ENCODE peak calls at places on chromosomes 12 and 14, in nine cellular contexts. One of them, this sample, is unnamed.

GRCh38 chr12:49038291-49038955 is 19.8 kb upstream of the PRKAG1 start:
- DNase-seq in NCI-H510A: no peak
- DNase-seq in fibroblast of pulmonary artery: no peak
- DNase-seq in T follicular helper cell: no peak
- DNase-seq in cardiac muscle cell: no peak
- DNase-seq in GOT3: no peak
- DNase-seq in NCI-H1105: no peak
- DNase-seq in sigmoid colon: no peak
- DNase-seq in testis: no peak
- DNase-seq in this sample: no peak

GRCh38 chr14:104643306-104643705 is 38.7 kb upstream of the TMEM179 start:
- DNase-seq in sigmoid colon: no peak
- DNase-seq in T follicular helper cell: no peak
- DNase-seq in testis: no peak
- DNase-seq in NCI-H510A: no peak
- DNase-seq in cardiac muscle cell: no peak
- DNase-seq in fibroblast of pulmonary artery: no peak
- DNase-seq in NCI-H1105: no peak
- DNase-seq in GOT3: no peak
- DNase-seq in this sample: no peak

GRCh38 chr12:29649722-29650121 is 134.0 kb downstream of the TMTC1 start:
- DNase-seq in T follicular helper cell: no peak
- DNase-seq in GOT3: no peak
- DNase-seq in testis: no peak
- DNase-seq in NCI-H1105: no peak
- DNase-seq in sigmoid colon: no peak
- DNase-seq in fibroblast of pulmonary artery: no peak
- DNase-seq in cardiac muscle cell: no peak
- DNase-seq in NCI-H510A: no peak
- DNase-seq in this sample: no peak

GRCh38 chr12:29497588-29497987 is at the start of gene OVCH1:
- DNase-seq in NCI-H1105: no peak
- DNase-seq in NCI-H510A: no peak
- DNase-seq in GOT3: no peak
- DNase-seq in T follicular helper cell: no peak
- DNase-seq in sigmoid colon: no peak
- DNase-seq in testis: no peak
- DNase-seq in cardiac muscle cell: no peak
- DNase-seq in fibroblast of pulmonary artery: no peak
- DNase-seq in this sample: no peak

GRCh38 chr14:92703516-92703915 is 44.9 kb downstream of the LGMN start:
- DNase-seq in fibroblast of pulmonary artery: no peak
- DNase-seq in T follicular helper cell: no peak
- DNase-seq in sigmoid colon: no peak
- DNase-seq in NCI-H510A: no peak
- DNase-seq in cardiac muscle cell: no peak
- DNase-seq in testis: no peak
- DNase-seq in GOT3: no peak
- DNase-seq in NCI-H1105: no peak
- DNase-seq in this sample: no peak

GRCh38 chr12:95614384-95614982 is 63.2 kb upstream of the USP44 start:
- DNase-seq in sigmoid colon: no peak
- DNase-seq in NCI-H510A: no peak
- DNase-seq in testis: no peak
- DNase-seq in GOT3: no peak
- DNase-seq in cardiac muscle cell: peak
- DNase-seq in fibroblast of pulmonary artery: no peak
- DNase-seq in NCI-H1105: no peak
- DNase-seq in T follicular helper cell: no peak
- DNase-seq in this sample: no peak

GRCh38 chr12:65313704-65314317 is 35.3 kb downstream of the MSRB3 start:
- DNase-seq in T follicular helper cell: no peak
- DNase-seq in GOT3: no peak
- DNase-seq in NCI-H510A: no peak
- DNase-seq in sigmoid colon: no peak
- DNase-seq in NCI-H1105: no peak
- DNase-seq in fibroblast of pulmonary artery: peak
- DNase-seq in cardiac muscle cell: peak
- DNase-seq in testis: no peak
- DNase-seq in this sample: no peak

GRCh38 chr12:3531496-3531895 is 40.5 kb downstream of the PRMT8 start:
- DNase-seq in testis: peak
- DNase-seq in fibroblast of pulmonary artery: no peak
- DNase-seq in NCI-H510A: no peak
- DNase-seq in sigmoid colon: no peak
- DNase-seq in NCI-H1105: no peak
- DNase-seq in cardiac muscle cell: no peak
- DNase-seq in GOT3: no peak
- DNase-seq in T follicular helper cell: no peak
- DNase-seq in this sample: no peak

GRCh38 chr12:47819902-47820630 is at the start of gene HDAC7:
- DNase-seq in T follicular helper cell: peak
- DNase-seq in NCI-H1105: peak
- DNase-seq in fibroblast of pulmonary artery: peak
- DNase-seq in cardiac muscle cell: peak
- DNase-seq in NCI-H510A: peak
- DNase-seq in GOT3: peak
- DNase-seq in testis: peak
- DNase-seq in sigmoid colon: peak
- DNase-seq in this sample: peak

GRCh38 chr12:79725987-79726386 is 35.2 kb upstream of the PAWR start:
- DNase-seq in NCI-H1105: no peak
- DNase-seq in sigmoid colon: no peak
- DNase-seq in NCI-H510A: no peak
- DNase-seq in GOT3: no peak
- DNase-seq in cardiac muscle cell: peak
- DNase-seq in testis: no peak
- DNase-seq in T follicular helper cell: no peak
- DNase-seq in fibroblast of pulmonary artery: peak
- DNase-seq in this sample: no peak

GRCh38 chr12:68381476-68381875 is 49.3 kb upstream of the MDM1 start:
- DNase-seq in sigmoid colon: no peak
- DNase-seq in NCI-H1105: no peak
- DNase-seq in cardiac muscle cell: no peak
- DNase-seq in NCI-H510A: no peak
- DNase-seq in fibroblast of pulmonary artery: no peak
- DNase-seq in testis: no peak
- DNase-seq in T follicular helper cell: no peak
- DNase-seq in GOT3: no peak
- DNase-seq in this sample: no peak

This sample was measured in effector CD4-positive, alpha-beta T cell.